ENCODE peak calls at places on chromosome 2, in eight cellular contexts. X, F, K, W, U, P, E and N are unnamed samples.

GRCh38 chr2:136305517-136306192 is 187.7 kb upstream of the CXCR4 start:
- DNase-seq in X (peak), F (no peak), K (peak), W (no peak), U (no peak), P (no peak), E (peak), N (no peak)

GRCh38 chr2:204470178-204470620 is 75.1 kb upstream of the PARD3B start:
- DNase-seq in X (no peak), F (no peak), K (no peak), W (no peak), U (no peak), P (peak), E (no peak), N (no peak)

GRCh38 chr2:3652896-3653625 is 4.9 kb upstream of the ALLC start:
- DNase-seq in X (no peak), F (no peak), K (no peak), W (no peak), U (no peak), P (no peak), E (no peak), N (no peak)

GRCh38 chr2:211745295-211746097 is 793.1 kb downstream of the ERBB4 start:
- DNase-seq in X (peak), F (peak), K (peak), W (peak), U (peak), P (peak), E (peak), N (peak)

GRCh38 chr2:12035029-12035720 is 288.7 kb downstream of the LPIN1 start:
- DNase-seq in X (no peak), F (no peak), K (no peak), W (no peak), U (no peak), P (no peak), E (no peak), N (no peak)

GRCh38 chr2:30252723-30253688 is 21.7 kb downstream of the LBH start:
- DNase-seq in X (no peak), F (no peak), K (no peak), W (no peak), U (peak), P (peak), E (peak), N (peak)

GRCh38 chr2:114550895-114551793 is 108.7 kb downstream of the DPP10 start:
- DNase-seq in X (peak), F (peak), K (peak), W (no peak), U (no peak), P (peak), E (peak), N (peak)

GRCh38 chr2:240586919-240587800 is 626 bp downstream of the CAPN10 start:
- DNase-seq in X (peak), F (peak), K (no peak), W (peak), U (no peak), P (no peak), E (no peak), N (no peak)